ENCODE peak calls at places on chromosome 5, in seven cellular contexts. D, N, X, F, K, C and Z are unnamed samples.

GRCh38 chr5:9799601-9800000 is 169.4 kb upstream of the TAS2R1 start:
- DNase-seq in D (no peak), F (no peak), X (no peak), N (no peak), C (no peak), K (no peak), Z (no peak)

GRCh38 chr5:160926428-160926827 is 74.4 kb upstream of the ATP10B start:
- DNase-seq in D (peak), X (no peak), C (no peak), K (peak), F (no peak), N (no peak), Z (no peak)

GRCh38 chr5:144191998-144192397 is 21.3 kb downstream of the KCTD16 start:
- DNase-seq in X (peak), N (peak), K (no peak), C (peak), D (no peak), F (no peak), Z (peak)

GRCh38 chr5:127358782-127359181 is 68.2 kb downstream of the MEGF10 start:
- DNase-seq in F (no peak), X (no peak), D (no peak), K (no peak), N (no peak), C (peak), Z (no peak)

GRCh38 chr5:166073921-166074838 is 2217.3 kb upstream of the WWC1 start:
- DNase-seq in F (no peak), N (peak), K (no peak), C (no peak), D (no peak), X (no peak), Z (no peak)

GRCh38 chr5:141493500-141494422 is 4.9 kb downstream of the PCDHGC5 start:
- DNase-seq in K (no peak), F (no peak), N (no peak), C (no peak), D (no peak), X (no peak), Z (no peak)

GRCh38 chr5:54087436-54087835 is 222.9 kb downstream of the ARL15 start:
- DNase-seq in D (no peak), N (no peak), K (no peak), F (no peak), C (peak), X (no peak), Z (no peak)

GRCh38 chr5:179437341-179438001 is 92.2 kb upstream of the ADAMTS2 start:
- DNase-seq in D (no peak), N (peak), K (no peak), X (no peak), C (no peak), F (no peak), Z (no peak)

GRCh38 chr5:173675287-173675996 is 59.0 kb upstream of the BOD1 start:
- DNase-seq in N (no peak), F (no peak), K (no peak), C (no peak), X (no peak), D (no peak), Z (no peak)

GRCh38 chr5:28301676-28302075 is 1263.3 kb upstream of the CDH9 start:
- DNase-seq in F (no peak), K (no peak), X (no peak), N (no peak), D (no peak), C (peak), Z (no peak)

GRCh38 chr5:95843733-95844223 is 21.3 kb upstream of the GLRX start:
- DNase-seq in K (no peak), D (no peak), F (no peak), C (no peak), N (no peak), X (no peak), Z (no peak)

GRCh38 chr5:153489611-153490010 is 859 bp upstream of the GRIA1 start:
- DNase-seq in C (no peak), X (no peak), D (no peak), N (no peak), K (no peak), F (no peak), Z (no peak)

GRCh38 chr5:65475336-65475735 is 6.4 kb downstream of the ADAMTS6 start:
- DNase-seq in C (no peak), F (no peak), X (no peak), N (no peak), D (no peak), K (no peak), Z (no peak)

GRCh38 chr5:123787136-123787535 is 275.2 kb downstream of the CSNK1G3 start:
- DNase-seq in X (no peak), F (no peak), D (no peak), K (no peak), N (no peak), C (no peak), Z (no peak)

GRCh38 chr5:41009228-41009627 is 61.9 kb downstream of the MROH2B start:
- DNase-seq in X (no peak), D (no peak), F (no peak), C (peak), K (no peak), N (no peak), Z (no peak)

GRCh38 chr5:140630296-140630695 is 2.7 kb downstream of the CD14 start:
- DNase-seq in N (no peak), K (no peak), C (no peak), D (no peak), X (no peak), F (peak), Z (no peak)

GRCh38 chr5:56588636-56589485 is 226.5 kb upstream of the MAP3K1 start:
- DNase-seq in F (no peak), D (no peak), C (peak), K (peak), N (no peak), X (peak), Z (peak)

GRCh38 chr5:164098536-164098935 is 593.1 kb downstream of the MAT2B start:
- DNase-seq in X (no peak), K (no peak), C (no peak), N (no peak), F (no peak), D (no peak), Z (no peak)

GRCh38 chr5:157252741-157253465 is 13.0 kb upstream of the CYFIP2 start:
- DNase-seq in F (no peak), K (no peak), N (no peak), C (peak), X (peak), D (no peak), Z (peak)

GRCh38 chr5:88826959-88827585 is 55.9 kb downstream of the MEF2C start:
- DNase-seq in X (no peak), K (peak), F (no peak), N (no peak), D (no peak), C (no peak), Z (no peak)

GRCh38 chr5:137629646-137630045 is 106.2 kb downstream of the KLHL3 start:
- DNase-seq in F (no peak), N (peak), C (no peak), D (no peak), K (no peak), X (peak), Z (peak)

GRCh38 chr5:150522504-150523464 is 14.9 kb downstream of the NDST1 start:
- DNase-seq in C (no peak), D (no peak), X (no peak), F (no peak), K (no peak), N (no peak), Z (no peak)

GRCh38 chr5:125412561-125413535 is 666.4 kb upstream of the ZNF608 start:
- DNase-seq in X (no peak), F (peak), K (peak), C (peak), D (peak), N (peak), Z (no peak)

GRCh38 chr5:56851258-56851941 is 36.1 kb downstream of the MAP3K1 start:
- DNase-seq in N (no peak), K (no peak), D (no peak), C (no peak), F (no peak), X (no peak), Z (no peak)

GRCh38 chr5:11683666-11684065 is 220.6 kb downstream of the CTNND2 start:
- DNase-seq in C (no peak), F (no peak), N (no peak), X (no peak), D (no peak), K (no peak), Z (no peak)

GRCh38 chr5:110371725-110372041 is 354.8 kb downstream of the TMEM232 start:
- DNase-seq in K (no peak), X (no peak), N (no peak), F (no peak), D (no peak), C (no peak), Z (no peak)

GRCh38 chr5:181189962-181190710 is 14.9 kb downstream of the TRIM7 start:
- DNase-seq in C (no peak), F (no peak), X (peak), N (peak), D (no peak), K (no peak), Z (no peak)

GRCh38 chr5:10338996-10339903 is 14.2 kb upstream of the MARCHF6 start:
- DNase-seq in X (no peak), K (no peak), D (no peak), N (peak), F (peak), C (no peak), Z (no peak)

GRCh38 chr5:93572101-93572772 is 8.8 kb downstream of the NR2F1-AS1 start:
- DNase-seq in K (no peak), N (peak), F (no peak), D (no peak), X (no peak), C (no peak), Z (no peak)

GRCh38 chr5:55533806-55534435 is 843 bp downstream of the PLPP1 start:
- DNase-seq in C (no peak), X (no peak), D (peak), N (no peak), K (peak), F (no peak), Z (no peak)

GRCh38 chr5:153957205-153957604 is 81.5 kb downstream of the FAM114A2 start:
- DNase-seq in N (no peak), F (no peak), D (no peak), C (no peak), K (no peak), X (no peak), Z (no peak)

GRCh38 chr5:132687995-132688394 is 14.2 kb downstream of the IL4 start:
- DNase-seq in D (no peak), N (no peak), C (no peak), X (peak), F (peak), K (no peak), Z (peak)